ENCODE peak calls at places on chromosomes 5 and 9, in six cellular contexts. J is mammary epithelial cell, O is PC-9, B is GM23248, H is endothelial cell of umbilical vein, Q is PC-3. Y is an unnamed sample.

GRCh38 chr5:107853031-107853430 is 182.3 kb upstream of the EFNA5 start:
- DNase-seq in O (no peak), Q (no peak), J (no peak), H (no peak), B (no peak), Y (no peak)

GRCh38 chr5:33339413-33339812 is 101.4 kb upstream of the TARS1 start:
- DNase-seq in O (no peak), B (no peak), H (no peak), Q (no peak), J (no peak), Y (no peak)

GRCh38 chr5:68379275-68380026 is 163.9 kb downstream of the PIK3R1 start:
- DNase-seq in J (no peak), B (no peak), O (no peak), H (no peak), Q (no peak), Y (no peak)

GRCh38 chr9:79701651-79702050 is 129.9 kb downstream of the TLE4 start:
- DNase-seq in Q (peak; percentile 11), O (no peak), B (peak; percentile 55), J (no peak), H (no peak), Y (no peak)

GRCh38 chr5:172846249-172846648 is 12.2 kb downstream of the ERGIC1 start:
- DNase-seq in Q (no peak), J (peak; percentile 43), O (no peak), B (no peak), H (no peak), Y (no peak)

GRCh38 chr5:52799358-52799982 is 11.8 kb downstream of the ITGA1 start:
- DNase-seq in B (peak; percentile 92), O (peak; percentile 55), H (peak; percentile 69), Q (peak; percentile 20), J (no peak), Y (peak; percentile 42)

GRCh38 chr5:151772868-151773561 is 1.3 kb downstream of the G3BP1 start:
- DNase-seq in B (peak; percentile 77), H (no peak), J (peak; percentile 57), Q (peak; percentile 35), O (no peak), Y (peak; percentile 37)

GRCh38 chr9:120386390-120387131 is 193.4 kb downstream of the CDK5RAP2 start:
- DNase-seq in O (no peak), H (peak; percentile 68), Q (no peak), B (no peak), J (no peak), Y (peak; percentile 44)

GRCh38 chr9:36791204-36791948 is 218.7 kb downstream of the MELK start:
- DNase-seq in H (no peak), J (peak; percentile 21), O (no peak), B (peak; percentile 11), Q (peak; percentile 27), Y (no peak)

GRCh38 chr9:5510991-5511390 is 660 bp downstream of the PDCD1LG2 start:
- DNase-seq in B (peak; percentile 56), J (no peak), O (no peak), H (no peak), Q (no peak), Y (no peak)

GRCh38 chr5:140855772-140856674 is at the start of gene PCDHA10:
- DNase-seq in H (peak; percentile 35), O (no peak), J (no peak), B (peak; percentile 41), Q (no peak), Y (no peak)

GRCh38 chr9:37324261-37324683 is 98.2 kb upstream of the GRHPR start:
- DNase-seq in J (no peak), O (no peak), Q (no peak), H (no peak), B (no peak), Y (peak; percentile 20)

GRCh38 chr5:87746891-87747366 is 334.2 kb upstream of the CCNH start:
- DNase-seq in H (no peak), Q (peak; percentile 100), O (no peak), B (peak; percentile 24), J (peak; percentile 97), Y (peak; percentile 74)

GRCh38 chr9:5801739-5802113 is 31.2 kb downstream of the ERMP1 start:
- DNase-seq in H (no peak), O (peak; percentile 74), B (no peak), Q (peak; percentile 47), J (no peak), Y (no peak)

GRCh38 chr9:70421272-70422180 is 7.1 kb upstream of the KLF9 start:
- DNase-seq in J (no peak), H (peak; percentile 44), B (peak; percentile 62), Q (no peak), O (no peak), Y (peak; percentile 60)

GRCh38 chr5:149141224-149141956 is at the start of gene ABLIM3:
- DNase-seq in H (peak; percentile 76), O (peak; percentile 54), B (peak; percentile 84), J (peak; percentile 74), Q (peak; percentile 96), Y (no peak)
- H3K27ac ChIP-seq in H (peak within 1 kb of the TSS; percentile 65), O (peak within 1 kb of the TSS; percentile 91), B (peak within 1 kb of the TSS; percentile 53), J (peak within 1 kb of the TSS; percentile 43), Q (peak within 1 kb of the TSS; percentile 75), Y (peak within 1 kb of the TSS; percentile 71)

DNA sequence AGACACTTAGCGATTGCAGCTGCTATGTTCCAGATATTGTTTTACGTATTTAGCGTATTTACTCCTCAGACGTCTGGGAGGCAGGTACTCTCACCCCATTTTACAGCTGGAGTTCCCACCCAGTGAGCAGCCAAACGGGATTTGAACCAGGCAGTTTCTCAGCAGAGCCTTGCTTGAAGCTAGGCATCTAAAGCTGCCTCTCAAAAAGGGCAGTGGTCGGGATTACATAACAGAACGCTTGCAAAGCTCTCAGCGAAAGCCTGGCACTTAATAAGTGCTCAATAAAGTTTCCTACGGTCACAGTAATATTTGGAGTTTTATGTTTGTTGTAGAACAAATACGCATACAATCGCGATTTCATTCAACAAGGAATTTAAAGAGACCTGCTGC is 302 bp upstream of the BSPRY start:
- DNase-seq in J (no peak), O (no peak), B (no peak), Q (no peak), H (no peak), Y (no peak)
- TF ChIP-seq EZH2 in J (peak; percentile 43), O (no peak), B (peak; percentile 75), Q (no peak), H (no peak), Y (peak; percentile 15)

DNA sequence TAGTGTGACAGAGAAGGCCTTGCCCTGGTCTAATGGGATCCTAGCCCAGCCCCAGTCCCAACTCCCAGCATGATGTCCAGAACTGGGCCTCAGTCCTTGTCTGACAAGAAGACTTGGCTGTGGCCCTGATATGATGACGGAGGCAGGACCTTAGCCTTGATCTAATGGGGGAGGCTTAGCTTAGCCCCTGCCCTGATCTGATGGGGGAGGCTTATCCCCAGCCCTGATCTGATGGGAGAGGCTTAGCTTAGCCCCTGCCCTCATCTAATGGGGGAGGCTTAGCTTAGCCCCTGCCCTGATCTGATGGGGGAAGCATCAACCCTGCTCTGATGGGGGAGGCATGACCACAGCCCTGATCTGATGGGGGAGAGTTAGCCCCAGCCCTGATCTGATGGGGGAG is 3.7 kb downstream of the PKN3 start:
- DNase-seq in J (no peak), H (no peak), B (no peak), O (no peak), Q (no peak), Y (no peak)
- H3K27ac ChIP-seq in J (no peak overlapping the region), H (no peak overlapping the region), B (no peak overlapping the region), O (no peak overlapping the region), Q (no peak overlapping the region), Y (no peak overlapping the region)

DNA sequence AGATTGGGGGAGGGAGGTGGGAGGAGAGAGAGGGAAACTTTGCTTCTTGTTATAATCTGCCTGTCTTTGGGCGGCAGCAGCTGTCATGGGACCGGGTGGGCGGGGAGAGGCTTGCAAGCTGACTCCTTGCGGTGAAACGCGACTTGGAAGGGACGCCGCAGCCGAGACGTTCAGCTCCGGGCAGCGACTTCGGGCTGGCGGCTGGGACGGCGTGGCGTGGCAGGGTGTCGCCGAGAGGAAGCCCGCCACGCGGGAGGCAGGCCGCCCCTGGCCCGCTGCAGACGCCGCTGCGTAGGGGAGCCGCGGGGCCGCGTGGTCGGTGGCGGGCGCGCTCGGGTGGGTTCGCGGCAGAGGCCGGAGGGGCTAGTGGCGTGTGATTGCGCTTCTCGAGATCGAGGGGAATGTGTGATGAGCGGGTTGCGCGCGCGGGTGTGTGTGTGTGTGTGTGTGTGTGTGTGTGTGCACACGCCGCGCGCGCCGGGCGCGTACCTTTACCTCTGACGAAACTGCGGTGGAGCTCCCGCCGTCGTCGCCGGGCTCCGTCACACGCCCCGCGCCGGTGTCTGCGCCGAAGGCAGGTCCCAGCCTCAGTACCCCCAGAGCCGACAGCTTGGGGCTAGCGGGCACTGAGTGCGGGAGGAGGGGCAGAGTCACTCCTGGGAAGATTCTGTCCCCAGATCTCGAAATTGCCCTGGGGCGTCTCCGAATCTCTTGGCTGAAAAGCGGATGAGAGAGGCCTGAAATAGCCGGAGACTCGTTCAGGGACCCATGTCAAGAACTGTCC is 1.7 kb downstream of the PPARGC1B start:
- DNase-seq in B (peak; percentile 82), H (peak; percentile 63), Q (peak; percentile 93), O (peak; percentile 68), J (peak; percentile 84), Y (peak; percentile 74)
- TF ChIP-seq EZH2 in B (peak; percentile 81), H (peak; percentile 38), Q (no peak), O (no peak), J (no peak), Y (peak; percentile 62)

GRCh38 chr9:35683323-35683722 is 6.4 kb downstream of the TPM2 start:
- DNase-seq in O (no peak), J (no peak), H (no peak), B (no peak), Q (no peak), Y (no peak)

GRCh38 chr9:35680331-35681105 is 6.8 kb downstream of the CA9 start:
- DNase-seq in B (peak; percentile 62), H (no peak), Q (no peak), O (no peak), J (no peak), Y (peak; percentile 71)

GRCh38 chr9:35681341-35682002 is 7.7 kb downstream of the CA9 start:
- DNase-seq in B (peak; percentile 43), O (no peak), H (no peak), J (no peak), Q (no peak), Y (peak; percentile 36)

GRCh38 chr9:35682520-35682919 is 7.2 kb downstream of the TPM2 start:
- DNase-seq in B (no peak), O (no peak), Q (no peak), H (no peak), J (no peak), Y (no peak)

DNA sequence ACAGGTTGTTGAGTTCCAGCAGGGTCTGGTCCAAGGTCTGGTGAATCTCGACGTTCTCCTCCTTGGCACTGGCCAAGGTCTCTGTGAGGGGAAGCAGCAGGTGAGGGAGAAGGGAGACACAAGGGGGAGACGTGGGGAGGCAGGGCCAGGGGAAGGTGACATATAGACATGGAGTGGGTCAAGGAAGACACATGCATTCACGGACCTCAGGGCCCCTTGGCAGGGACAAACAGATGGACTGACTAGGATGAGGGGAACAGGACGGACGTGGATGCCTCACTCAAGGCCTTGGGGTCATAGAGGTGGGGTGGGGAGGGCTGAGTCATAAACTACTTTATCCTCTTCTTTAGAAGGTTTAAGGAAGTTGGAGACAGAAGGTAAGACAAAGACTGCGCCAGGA is 7.6 kb downstream of the TPM2 start:
- DNase-seq in B (no peak), Q (no peak), O (no peak), H (no peak), J (no peak), Y (no peak)
- H3K27ac ChIP-seq in B (peak overlapping the region; percentile 28), Q (no peak overlapping the region), O (no peak overlapping the region), H (no peak overlapping the region), J (no peak overlapping the region), Y (no peak overlapping the region)

DNA sequence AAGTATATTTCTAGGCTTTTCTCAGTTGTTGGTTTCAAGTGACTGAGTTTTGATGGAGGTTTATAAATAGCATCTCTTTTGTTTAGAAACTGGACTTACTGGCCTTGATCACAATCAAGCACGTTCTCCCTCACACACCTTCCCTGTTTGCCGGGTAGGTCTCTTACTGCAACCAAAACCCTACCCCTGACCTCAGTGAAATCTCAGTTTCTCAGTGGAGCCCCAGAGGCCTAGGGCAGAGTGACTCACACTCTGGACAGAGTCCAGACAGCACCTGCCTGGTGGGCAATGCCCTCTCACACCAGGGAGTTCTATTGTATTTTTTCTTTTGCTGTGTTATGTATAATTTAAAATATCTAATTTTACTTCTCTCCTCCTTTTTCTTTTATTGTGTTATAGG is 48.4 kb upstream of the EPB41L4B start:
- DNase-seq in O (peak; percentile 81), B (no peak), H (no peak), Q (peak; percentile 19), J (peak; percentile 37), Y (no peak)
- TF ChIP-seq EZH2 in O (no peak), B (no peak), H (no peak), Q (no peak), J (no peak), Y (no peak)